ENCODE peak calls at places on chromosomes 12 and 14, in four cellular contexts. F, U, N and S are unnamed samples.

GRCh38 chr12:49777800-49778748 is 36.7 kb downstream of the TMBIM6 start:
- DNase-seq in U (peak), F (peak), N (peak), S (peak)

GRCh38 chr12:48980953-48981756 is 3.0 kb downstream of the WNT1 start:
- DNase-seq in N (no peak), U (peak), F (peak), S (peak)

GRCh38 chr14:91870001-91870400 is 2.7 kb upstream of the TC2N start:
- DNase-seq in F (no peak), U (no peak), N (no peak), S (peak)

GRCh38 chr12:114638790-114639435 is 45.1 kb downstream of the TBX3 start:
- DNase-seq in F (no peak), U (no peak), N (no peak), S (peak)

GRCh38 chr12:50992814-50993213 is 33.4 kb downstream of the SLC11A2 start:
- DNase-seq in U (no peak), N (no peak), F (peak), S (no peak)

GRCh38 chr12:113960030-113960429 is 6.1 kb downstream of the RBM19 start:
- DNase-seq in U (no peak), F (no peak), N (no peak), S (no peak)

GRCh38 chr14:51852541-51852940 is 7.9 kb upstream of the GNG2 start:
- DNase-seq in N (no peak), U (no peak), F (peak), S (no peak)

GRCh38 chr12:113043240-113043639 is 13.3 kb upstream of the DTX1 start:
- DNase-seq in U (no peak), F (no peak), N (no peak), S (no peak)

GRCh38 chr14:47148686-47149085 is 497.1 kb upstream of the RPL10L start:
- DNase-seq in U (no peak), N (no peak), F (no peak), S (no peak)

GRCh38 chr12:121537814-121538698 is 42.8 kb downstream of the KDM2B start:
- DNase-seq in F (no peak), N (no peak), U (peak), S (no peak)

GRCh38 chr12:121536058-121536928 is 44.5 kb downstream of the KDM2B start:
- DNase-seq in U (peak), F (peak), N (peak), S (peak)

GRCh38 chr12:121536929-121537813 is 43.7 kb downstream of the KDM2B start:
- DNase-seq in F (peak), U (peak), N (peak), S (peak)

GRCh38 chr12:121539908-121540307 is 40.9 kb downstream of the KDM2B start:
- DNase-seq in N (no peak), U (no peak), F (no peak), S (no peak)

GRCh38 chr12:121538699-121539061 is 42.1 kb downstream of the KDM2B start:
- DNase-seq in F (peak), N (no peak), U (no peak), S (peak)
- H3K4me3 ChIP-seq in F (no peak), N (peak), U (no peak), S (no peak)

DNA sequence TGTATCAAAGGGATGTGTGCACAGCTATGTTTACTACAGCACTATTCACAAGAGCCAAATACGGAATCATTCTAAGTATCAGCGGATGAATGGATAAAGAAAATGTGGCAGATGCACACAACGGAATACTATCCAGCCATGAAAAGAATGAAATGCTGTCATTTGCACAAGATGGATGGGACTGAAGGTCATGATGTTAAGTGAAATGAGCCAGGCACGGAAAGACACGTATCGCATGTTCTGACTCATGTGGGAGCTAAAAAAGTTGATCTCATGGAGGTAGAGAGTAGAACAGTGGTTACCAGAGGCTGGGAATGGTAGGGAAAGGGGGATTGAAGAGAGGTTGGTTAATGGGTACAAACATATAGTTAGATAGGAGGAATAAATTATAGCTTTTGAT is 25.9 kb upstream of the ISM2 start:
- DNase-seq in F (no peak), U (peak), N (no peak), S (no peak)
- H2AK5ac ChIP-seq in F (no peak), U (no peak), N (no peak), S (no peak)

GRCh38 chr14:101230851-101231550 is 327.5 kb upstream of the RTL1 start:
- DNase-seq in N (no peak), U (no peak), F (no peak), S (no peak)

GRCh38 chr14:101230161-101230850 is 326.8 kb upstream of the RTL1 start:
- DNase-seq in F (no peak), N (peak), U (no peak), S (peak)

GRCh38 chr14:101227611-101228594 is 324.4 kb upstream of the RTL1 start:
- DNase-seq in U (no peak), N (peak), F (no peak), S (peak)

GRCh38 chr14:101229666-101230065 is 326.1 kb upstream of the RTL1 start:
- DNase-seq in N (peak), U (no peak), F (no peak), S (no peak)

DNA sequence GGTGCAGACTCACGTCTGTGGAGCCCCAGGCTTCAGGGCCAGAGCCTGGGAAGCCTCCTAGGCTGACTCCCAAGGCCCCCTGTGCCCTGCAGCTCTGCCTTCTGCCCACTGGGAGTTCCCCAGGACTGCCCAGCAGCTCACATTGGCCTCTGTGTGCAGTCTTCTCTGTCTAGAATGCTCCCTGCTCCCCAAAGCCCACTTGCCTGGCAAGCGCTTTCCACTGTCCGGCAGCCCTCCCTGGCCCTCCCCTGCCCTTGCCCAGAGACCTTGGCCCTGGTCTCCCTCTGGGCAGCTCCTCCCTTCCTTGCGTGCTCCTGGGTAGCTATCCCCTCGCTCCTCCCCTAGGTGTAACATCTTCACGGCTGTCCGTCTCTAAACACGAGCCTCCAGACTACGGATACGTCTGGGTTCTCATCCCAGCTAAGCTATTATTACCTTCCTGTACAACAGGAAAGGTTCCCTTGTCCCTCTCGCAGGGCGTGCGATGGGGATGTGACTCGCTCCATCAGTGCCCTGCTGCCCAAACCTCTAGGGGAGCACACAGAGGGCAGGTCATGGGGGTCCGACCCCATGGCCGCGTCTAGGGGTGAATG is 325.5 kb upstream of the RTL1 start:
- DNase-seq in U (no peak), N (peak), F (no peak), S (peak)
- H3K4me3 ChIP-seq in U (peak), N (no peak), F (no peak), S (no peak)

DNA sequence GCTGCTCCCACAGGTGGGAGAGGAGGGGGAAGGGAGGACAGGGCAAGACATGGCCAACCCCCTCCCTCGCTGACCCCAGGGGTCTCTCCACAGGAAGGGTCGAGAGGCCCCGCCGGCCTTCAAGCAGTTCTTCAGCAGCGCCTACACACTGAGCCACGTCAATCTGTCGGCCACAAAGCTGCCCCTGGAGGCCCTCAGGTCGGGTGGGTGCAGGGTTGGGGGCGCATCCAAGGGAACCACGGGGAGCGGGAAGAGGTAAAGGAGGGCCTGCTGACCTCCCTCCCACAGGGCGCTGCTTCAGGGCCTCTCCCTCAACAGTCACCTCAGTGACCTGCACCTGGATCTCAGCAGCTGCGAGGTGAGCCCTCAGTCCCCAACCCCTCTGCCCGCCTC is 6.1 kb downstream of the CARMIL3 start:
- DNase-seq in N (no peak), U (no peak), F (no peak), S (no peak)
- H2AK5ac ChIP-seq in N (no peak), U (no peak), F (no peak), S (no peak)

GRCh38 chr12:116319316-116319715 is 41.8 kb upstream of the MED13L start:
- DNase-seq in N (no peak), F (peak), U (no peak), S (no peak)
- H3K4me3 ChIP-seq in N (no peak), F (no peak), U (peak), S (no peak)

GRCh38 chr14:104970231-104971068 is 7.7 kb downstream of the AHNAK2 start:
- DNase-seq in U (peak), F (peak), N (no peak), S (peak)

GRCh38 chr14:104972301-104973211 is 5.6 kb downstream of the AHNAK2 start:
- DNase-seq in F (no peak), U (peak), N (no peak), S (no peak)

GRCh38 chr14:104973215-104974145 is 4.7 kb downstream of the AHNAK2 start:
- DNase-seq in F (peak), U (peak), N (no peak), S (peak)

GRCh38 chr14:104969741-104970230 is 8.4 kb downstream of the AHNAK2 start:
- DNase-seq in U (no peak), F (no peak), N (no peak), S (no peak)

GRCh38 chr14:104971447-104972240 is 6.5 kb downstream of the AHNAK2 start:
- DNase-seq in U (no peak), N (no peak), F (no peak), S (no peak)
- H2AK5ac ChIP-seq in U (peak), N (peak), F (peak), S (no peak)

DNA sequence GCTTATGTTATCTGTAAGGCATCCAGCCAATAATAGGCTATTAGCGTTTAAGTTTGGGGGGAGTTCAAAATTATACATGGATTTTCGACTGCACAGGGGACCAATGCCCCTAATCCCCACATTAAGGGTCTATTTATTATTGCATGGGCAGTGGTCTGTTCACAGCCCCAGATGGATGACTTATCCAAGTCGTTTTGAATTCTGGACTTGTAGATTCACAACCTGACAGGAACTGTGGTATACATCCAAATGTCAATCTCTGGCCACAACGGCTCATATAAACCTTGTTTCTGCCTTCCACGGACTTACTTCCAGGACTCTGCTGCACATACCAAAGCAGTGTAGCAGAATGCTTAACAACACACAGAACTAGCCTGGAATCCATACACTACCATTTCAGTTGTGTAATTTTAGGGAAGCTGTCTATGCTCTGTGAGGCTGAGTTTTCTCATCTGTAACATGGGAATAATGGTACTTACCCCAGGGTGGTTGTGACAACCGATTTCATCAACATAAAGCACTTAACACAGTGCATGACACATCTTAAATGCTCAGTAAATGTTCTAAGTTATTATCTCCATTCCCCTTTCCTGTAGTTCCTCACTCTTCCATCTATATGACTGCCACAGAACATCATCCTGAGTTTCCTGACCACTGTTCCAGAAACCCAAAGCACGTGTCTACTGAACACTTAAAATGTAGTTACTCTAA is 3.7 kb downstream of the DDX24 start:
- DNase-seq in N (no peak), F (no peak), U (no peak), S (no peak)
- H3K4me3 ChIP-seq in N (no peak), F (peak), U (peak), S (no peak)

GRCh38 chr12:109730306-109731145 is 16.9 kb downstream of the FAM222A start:
- DNase-seq in U (no peak), F (no peak), N (no peak), S (no peak)

GRCh38 chr12:109732321-109733305 is 19.0 kb downstream of the FAM222A start:
- DNase-seq in U (no peak), N (peak), F (no peak), S (no peak)

GRCh38 chr12:109731806-109732205 is 18.2 kb downstream of the FAM222A start:
- DNase-seq in F (no peak), U (no peak), N (no peak), S (no peak)

GRCh38 chr12:109729837-109730200 is 16.2 kb downstream of the FAM222A start:
- DNase-seq in N (no peak), U (no peak), F (no peak), S (no peak)

DNA sequence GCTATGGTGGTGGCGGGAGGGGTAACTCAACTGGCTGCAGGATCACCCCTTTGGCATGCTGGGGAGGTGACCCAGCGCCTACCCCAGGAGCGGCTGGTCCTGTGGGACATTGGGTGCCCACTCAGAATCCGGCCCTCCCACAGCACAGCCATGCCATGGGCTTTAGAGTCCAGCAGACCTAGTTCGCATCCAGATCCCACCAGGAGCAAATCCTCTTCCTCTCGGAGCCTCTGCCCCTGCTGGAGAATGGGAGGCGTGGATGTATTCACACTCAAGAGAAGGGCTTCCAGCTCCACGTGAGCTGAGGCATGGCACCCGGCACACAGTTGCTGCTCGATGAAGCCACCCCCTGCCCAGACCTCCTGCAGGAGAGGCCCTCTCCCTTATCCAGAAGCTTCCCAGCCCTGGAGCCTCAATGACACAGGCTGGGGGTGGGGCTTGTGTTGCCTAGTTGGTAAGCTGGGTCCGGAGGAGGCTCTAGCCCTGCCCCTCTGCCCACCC is 17.7 kb downstream of the FAM222A start:
- DNase-seq in F (no peak), N (no peak), U (no peak), S (no peak)
- H2AK5ac ChIP-seq in F (no peak), N (no peak), U (no peak), S (no peak)